ENCODE peak calls at places on chromosome 13, in four cellular contexts. One of them, this sample, is unnamed.

GRCh38 chr13:55990631-55991030 is 1150.1 kb upstream of the PRR20A start:
- DNase-seq in HepG2: no peak
- DNase-seq in GM12878: no peak
- DNase-seq in K562: no peak
- DNase-seq in this sample: no peak

GRCh38 chr13:55664178-55664577 is 1476.5 kb upstream of the PRR20A start:
- DNase-seq in K562: no peak
- DNase-seq in HepG2: no peak
- DNase-seq in GM12878: no peak
- DNase-seq in this sample: no peak

GRCh38 chr13:78194904-78195639 is 276.4 kb upstream of the EDNRB start:
- DNase-seq in GM12878: no peak
- DNase-seq in K562: no peak
- DNase-seq in HepG2: no peak
- DNase-seq in this sample: no peak

GRCh38 chr13:45511310-45512147 is 46.8 kb downstream of the COG3 start:
- DNase-seq in K562: peak
- DNase-seq in GM12878: peak
- DNase-seq in HepG2: peak
- DNase-seq in this sample: no peak

GRCh38 chr13:52001120-52001731 is 10.0 kb downstream of the ATP7B start:
- DNase-seq in GM12878: no peak
- DNase-seq in HepG2: peak
- DNase-seq in K562: peak
- DNase-seq in this sample: no peak

GRCh38 chr13:79406597-79406908 is 498 bp upstream of the RBM26 start:
- DNase-seq in GM12878: no peak
- DNase-seq in K562: no peak
- DNase-seq in HepG2: no peak
- DNase-seq in this sample: no peak

GRCh38 chr13:95494082-95494681 is 58.3 kb upstream of the CLDN10 start:
- DNase-seq in HepG2: peak
- DNase-seq in K562: peak
- DNase-seq in GM12878: no peak
- DNase-seq in this sample: no peak

GRCh38 chr13:109100705-109101104 is 471.3 kb downstream of the MYO16 start:
- DNase-seq in HepG2: no peak
- DNase-seq in GM12878: no peak
- DNase-seq in K562: no peak
- DNase-seq in this sample: no peak

GRCh38 chr13:33033361-33033812 is 17.2 kb downstream of the KL start:
- DNase-seq in HepG2: no peak
- DNase-seq in GM12878: no peak
- DNase-seq in K562: no peak
- DNase-seq in this sample: no peak

GRCh38 chr13:98333481-98333880 is 156.4 kb upstream of the RNF113B start:
- DNase-seq in K562: no peak
- DNase-seq in HepG2: peak
- DNase-seq in GM12878: no peak
- DNase-seq in this sample: no peak

GRCh38 chr13:43140985-43141384 is 117.6 kb downstream of the DNAJC15 start:
- DNase-seq in K562: no peak
- DNase-seq in HepG2: no peak
- DNase-seq in GM12878: no peak
- DNase-seq in this sample: peak

DNA sequence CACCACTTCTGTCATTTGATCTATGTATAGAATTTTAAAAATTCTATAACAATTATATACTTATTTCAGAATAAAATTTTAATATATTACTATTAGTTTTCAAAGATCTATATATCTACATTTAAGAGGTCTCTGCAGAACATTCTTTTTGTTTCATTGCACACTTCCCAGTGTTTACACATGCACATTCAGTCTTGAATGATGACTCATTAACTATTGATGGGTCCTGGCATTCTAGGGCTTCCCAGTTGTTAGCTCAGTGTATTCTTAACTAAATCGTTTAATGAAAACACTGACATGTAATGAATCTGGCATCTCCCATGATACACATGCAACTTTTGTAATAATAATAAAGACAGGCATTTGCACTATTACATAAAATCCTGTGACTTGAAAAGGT is 324.6 kb downstream of the KLF12 start:
- DNase-seq in GM12878: no peak
- DNase-seq in HepG2: no peak
- DNase-seq in K562: no peak
- DNase-seq in this sample: no peak
- TF ChIP-seq CREM in GM12878: no peak
- TF ChIP-seq CREM in HepG2: no peak
- TF ChIP-seq CREM in K562: no peak
- TF ChIP-seq CREM in this sample: no peak

GRCh38 chr13:27276188-27276587 is 5.6 kb downstream of the RASL11A start:
- DNase-seq in K562: no peak
- DNase-seq in HepG2: no peak
- DNase-seq in GM12878: no peak
- DNase-seq in this sample: no peak

GRCh38 chr13:27270594-27271520 is at the start of gene RASL11A:
- DNase-seq in GM12878: no peak
- DNase-seq in HepG2: peak
- DNase-seq in K562: peak
- DNase-seq in this sample: peak

GRCh38 chr13:27274631-27275030 is 4.0 kb downstream of the RASL11A start:
- DNase-seq in GM12878: no peak
- DNase-seq in K562: no peak
- DNase-seq in HepG2: no peak
- DNase-seq in this sample: no peak

GRCh38 chr13:27271572-27272096 is 1.0 kb downstream of the RASL11A start:
- DNase-seq in HepG2: no peak
- DNase-seq in GM12878: no peak
- DNase-seq in K562: no peak
- DNase-seq in this sample: no peak

GRCh38 chr13:27273658-27274425 is 3.2 kb downstream of the RASL11A start:
- DNase-seq in GM12878: no peak
- DNase-seq in HepG2: no peak
- DNase-seq in K562: no peak
- DNase-seq in this sample: no peak
- TF ChIP-seq CREM in GM12878: no peak
- TF ChIP-seq CREM in HepG2: no peak
- TF ChIP-seq CREM in K562: no peak
- TF ChIP-seq CREM in this sample: no peak

DNA sequence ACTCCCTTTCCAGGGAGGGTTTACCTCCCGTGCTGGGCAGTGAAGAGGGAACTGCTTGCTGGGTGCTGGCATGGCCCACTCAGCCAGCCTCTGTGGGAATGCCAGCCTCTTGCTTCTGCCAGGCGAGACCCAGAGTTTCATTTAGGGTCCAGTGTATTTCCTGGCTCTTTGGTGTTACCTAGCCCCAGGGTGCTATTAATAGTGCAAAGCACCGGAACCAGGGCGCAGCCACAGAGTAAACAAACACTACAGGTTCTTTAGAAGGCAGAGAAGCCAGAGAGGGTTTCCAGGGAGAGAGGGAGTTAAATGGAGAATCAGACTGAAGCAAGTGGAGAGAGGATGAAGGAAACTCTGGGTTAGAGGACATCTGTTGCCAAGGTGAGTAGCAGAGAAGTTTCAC is 74.9 kb upstream of the SPATA13 start:
- DNase-seq in K562: no peak
- DNase-seq in HepG2: peak
- DNase-seq in GM12878: no peak
- DNase-seq in this sample: no peak
- TF ChIP-seq CREM in K562: no peak
- TF ChIP-seq CREM in HepG2: no peak
- TF ChIP-seq CREM in GM12878: no peak
- TF ChIP-seq CREM in this sample: no peak

DNA sequence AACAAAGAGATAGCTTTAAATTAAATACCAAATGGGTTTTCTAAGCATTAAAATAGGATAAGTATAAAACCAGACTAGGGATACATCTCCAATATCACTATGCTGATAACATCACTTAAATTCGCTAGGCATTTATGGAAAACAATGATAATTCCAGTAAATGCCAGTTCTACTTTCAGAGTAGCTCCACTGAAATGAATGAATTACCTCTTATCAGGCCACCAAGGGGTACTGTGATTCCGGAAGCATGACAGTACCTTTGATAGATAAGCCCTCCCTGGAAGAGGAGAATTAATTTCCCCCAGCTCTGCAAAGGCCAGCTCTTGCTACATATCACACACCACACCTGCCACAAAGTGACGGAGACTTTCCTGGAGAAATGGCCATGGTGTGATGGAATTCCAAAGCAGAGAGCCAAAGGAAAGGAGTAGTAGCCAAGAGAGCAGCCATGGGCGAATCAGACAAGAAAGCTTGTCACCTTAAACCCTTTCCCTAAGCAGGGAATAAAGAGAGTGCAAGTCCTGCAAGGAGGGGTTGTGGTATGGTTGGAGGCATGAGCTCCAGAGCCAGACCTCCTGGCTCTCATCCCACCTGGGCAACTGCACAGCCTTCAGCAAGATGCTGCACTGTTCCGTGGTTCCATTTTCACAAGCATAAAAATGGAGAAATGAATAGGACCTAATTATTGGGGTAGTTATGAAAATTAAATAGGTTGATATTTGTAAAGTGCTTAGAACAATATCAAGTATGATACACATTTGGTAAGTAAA is 423.1 kb downstream of the FGF14 start:
- DNase-seq in K562: no peak
- DNase-seq in GM12878: no peak
- DNase-seq in HepG2: no peak
- DNase-seq in this sample: no peak
- TF ChIP-seq CREM in K562: no peak
- TF ChIP-seq CREM in GM12878: no peak
- TF ChIP-seq CREM in HepG2: no peak
- TF ChIP-seq CREM in this sample: no peak

GRCh38 chr13:67147257-67148218 is 82.6 kb downstream of the PCDH9 start:
- DNase-seq in HepG2: no peak
- DNase-seq in GM12878: no peak
- DNase-seq in K562: no peak
- DNase-seq in this sample: no peak
- TF ChIP-seq CREM in HepG2: no peak
- TF ChIP-seq CREM in GM12878: no peak
- TF ChIP-seq CREM in K562: no peak
- TF ChIP-seq CREM in this sample: no peak

GRCh38 chr13:50942630-50943311 is 33.2 kb downstream of the RNASEH2B start:
- DNase-seq in K562: no peak
- DNase-seq in HepG2: no peak
- DNase-seq in GM12878: no peak
- DNase-seq in this sample: no peak
- TF ChIP-seq CREM in K562: no peak
- TF ChIP-seq CREM in HepG2: no peak
- TF ChIP-seq CREM in GM12878: no peak
- TF ChIP-seq CREM in this sample: no peak

DNA sequence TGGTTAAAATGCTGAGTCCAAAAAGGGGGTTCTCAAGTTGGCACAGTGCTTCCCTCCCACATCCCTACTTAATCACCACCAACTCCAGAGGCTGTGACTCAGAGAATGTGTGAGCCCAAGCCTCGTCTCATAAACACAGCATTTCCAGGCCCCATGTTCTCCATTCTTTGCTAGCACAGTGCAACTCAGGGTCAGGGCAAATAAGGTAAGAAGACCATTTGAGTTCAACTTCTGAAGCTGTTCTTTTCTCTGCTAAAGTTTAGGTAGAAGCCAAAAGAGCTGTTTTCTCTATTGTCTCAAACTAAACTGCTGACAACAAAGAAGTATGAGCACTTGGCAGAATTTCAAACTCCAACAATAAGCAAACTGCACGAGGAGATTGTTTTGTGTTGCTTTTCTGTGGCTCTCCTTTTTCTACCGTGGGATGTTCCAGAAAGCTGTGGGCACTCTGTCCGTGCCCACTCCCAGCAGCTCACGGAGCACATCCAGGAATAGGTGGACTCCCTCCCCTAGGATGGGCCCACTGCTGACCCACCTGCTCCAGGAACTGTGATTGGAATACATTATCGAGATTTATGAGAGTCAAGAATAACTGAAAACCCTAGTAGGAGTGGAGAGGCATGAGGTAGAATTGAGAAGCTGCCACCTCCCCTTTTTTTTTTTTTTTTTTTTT is 494.3 kb downstream of the COG6 start:
- DNase-seq in GM12878: no peak
- DNase-seq in HepG2: no peak
- DNase-seq in K562: no peak
- DNase-seq in this sample: no peak
- TF ChIP-seq CREM in GM12878: no peak
- TF ChIP-seq CREM in HepG2: no peak
- TF ChIP-seq CREM in K562: no peak
- TF ChIP-seq CREM in this sample: no peak

GRCh38 chr13:41791056-41791455 is 169.9 kb downstream of the VWA8 start:
- DNase-seq in K562: no peak
- DNase-seq in GM12878: no peak
- DNase-seq in HepG2: no peak
- DNase-seq in this sample: no peak
- TF ChIP-seq CREM in K562: no peak
- TF ChIP-seq CREM in GM12878: no peak
- TF ChIP-seq CREM in HepG2: no peak
- TF ChIP-seq CREM in this sample: no peak

This sample was measured in WTC11.